ENCODE peak calls at places on chromosomes 11 and 22, in seven cellular contexts. D is substantia nigra; J is central memory CD4-positive, alpha-beta T cell; R is NCI-H748 treated with DMSO at 0.1 percent for 48 hours; C is stimulated activated CD4-positive, alpha-beta T cell treated with anti-CD3 and anti-CD28 coated beads, Interleukin-15, amount 100 ng/mL, for 1 hour; W is NCI-H2081; U is NCI-H1092. Z is an unnamed sample.

GRCh38 chr22:43851058-43851978 is 11.0 kb downstream of the SULT4A1 start:
- DNase-seq in W (no peak), J (no peak), C (no peak), D (no peak), R (no peak), U (no peak), Z (no peak)

GRCh38 chr11:34050536-34050935 is 995 bp upstream of the CAPRIN1 start:
- DNase-seq in U (no peak), D (no peak), J (no peak), W (no peak), R (no peak), C (no peak), Z (no peak)

GRCh38 chr22:26893034-26893710 is 235.8 kb downstream of the MIAT start:
- DNase-seq in C (no peak), D (no peak), W (peak; percentile 85), R (peak; percentile 81), J (no peak), U (peak; percentile 43), Z (no peak)

GRCh38 chr11:123690490-123690889 is 36.1 kb upstream of the SCN3B start:
- DNase-seq in J (no peak), W (no peak), R (no peak), U (no peak), C (no peak), D (no peak), Z (no peak)

GRCh38 chr22:30607939-30608338 is 965 bp downstream of the TCN2 start:
- DNase-seq in W (no peak), D (no peak), U (no peak), R (no peak), C (no peak), J (no peak), Z (no peak)

GRCh38 chr22:19824197-19825015 is 30.3 kb downstream of the GNB1L start:
- DNase-seq in W (no peak), J (no peak), U (no peak), D (no peak), R (no peak), C (no peak), Z (no peak)

GRCh38 chr22:42695294-42695693 is 25.4 kb downstream of the A4GALT start:
- DNase-seq in J (no peak), U (no peak), W (no peak), C (no peak), R (no peak), D (peak; percentile 10), Z (no peak)

GRCh38 chr22:36546092-36546804 is 17.3 kb upstream of the EIF3D start:
- DNase-seq in R (peak; percentile 23), D (peak; percentile 42), C (no peak), W (peak; percentile 53), J (no peak), U (peak; percentile 49), Z (peak; percentile 31)

GRCh38 chr11:17386331-17387084 is 2.0 kb downstream of the KCNJ11 start:
- DNase-seq in J (no peak), C (peak; percentile 34), W (peak; percentile 70), U (peak; percentile 45), R (no peak), D (peak; percentile 50), Z (peak; percentile 40)

GRCh38 chr11:11909727-11910126 is 68.0 kb downstream of the USP47 start:
- DNase-seq in D (no peak), J (no peak), W (no peak), U (no peak), C (no peak), R (no peak), Z (no peak)

GRCh38 chr11:44506375-44507016 is 59.0 kb upstream of the CD82 start:
- DNase-seq in C (no peak), D (no peak), R (no peak), W (no peak), J (no peak), U (no peak), Z (no peak)

GRCh38 chr11:10019906-10020682 is 273.9 kb downstream of the SBF2 start:
- DNase-seq in R (no peak), J (no peak), W (no peak), U (no peak), C (no peak), D (no peak), Z (peak; percentile 53)

GRCh38 chr22:37229012-37229804 is 14.9 kb downstream of the RAC2 start:
- DNase-seq in J (no peak), D (no peak), R (no peak), W (no peak), C (no peak), U (no peak), Z (no peak)

GRCh38 chr22:49500076-49500460 is 327.6 kb downstream of the BRD1 start:
- DNase-seq in D (no peak), R (no peak), U (no peak), J (no peak), C (no peak), W (no peak), Z (no peak)

GRCh38 chr11:65559535-65559934 is 1.4 kb upstream of the LTBP3 start:
- DNase-seq in W (no peak), C (no peak), J (no peak), D (no peak), R (no peak), U (no peak), Z (no peak)

GRCh38 chr11:92302766-92303165 is 78.1 kb downstream of the FAT3 start:
- DNase-seq in R (no peak), U (no peak), W (no peak), D (no peak), C (no peak), J (no peak), Z (no peak)

GRCh38 chr11:13141731-13142724 is 132.9 kb downstream of the RASSF10 start:
- DNase-seq in D (no peak), U (no peak), J (no peak), R (no peak), W (no peak), C (no peak), Z (no peak)

GRCh38 chr11:1310772-1311468 is 1.5 kb upstream of the TOLLIP start:
- DNase-seq in U (no peak), D (no peak), C (peak; percentile 37), W (no peak), R (no peak), J (peak; percentile 33), Z (no peak)

GRCh38 chr22:20106849-20107237 is 9.1 kb upstream of the RANBP1 start:
- DNase-seq in J (no peak), R (no peak), U (no peak), C (no peak), D (no peak), W (no peak), Z (no peak)

GRCh38 chr11:68838572-68838964 is 3.1 kb downstream of the CPT1A start:
- DNase-seq in J (no peak), R (no peak), W (no peak), C (no peak), U (no peak), D (no peak), Z (no peak)

GRCh38 chr11:34154059-34154875 is 48.8 kb downstream of the NAT10 start:
- DNase-seq in U (no peak), D (no peak), R (no peak), W (no peak), J (no peak), C (no peak), Z (peak; percentile 33)

GRCh38 chr11:8025816-8026215 is 38.7 kb downstream of the EIF3F start:
- DNase-seq in R (no peak), C (no peak), W (no peak), J (no peak), D (no peak), U (no peak), Z (no peak)

GRCh38 chr22:28014141-28015055 is 95.3 kb upstream of the PITPNB start:
- DNase-seq in D (no peak), J (no peak), R (no peak), U (no peak), W (peak; percentile 85), C (no peak), Z (no peak)

GRCh38 chr11:118180300-118180703 is 3.9 kb upstream of the SCN2B start:
- DNase-seq in D (peak; percentile 90), J (no peak), C (no peak), U (no peak), W (no peak), R (no peak), Z (peak; percentile 93)

GRCh38 chr22:48576333-48577013 is 1251.2 kb downstream of the BRD1 start:
- DNase-seq in D (peak; percentile 59), J (no peak), C (no peak), U (no peak), R (peak; percentile 11), W (peak; percentile 29), Z (no peak)

GRCh38 chr22:37581534-37581933 is 1.6 kb upstream of the LGALS2 start:
- DNase-seq in D (peak; percentile 72), W (no peak), R (no peak), U (no peak), J (no peak), C (no peak), Z (peak; percentile 53)

GRCh38 chr22:39309881-39310714 is 9.3 kb downstream of the RPL3 start:
- DNase-seq in J (no peak), R (no peak), D (no peak), W (no peak), U (no peak), C (no peak), Z (no peak)

GRCh38 chr22:33570110-33570509 is 350.2 kb downstream of the LARGE1 start:
- DNase-seq in J (no peak), U (no peak), W (no peak), D (no peak), C (no peak), R (no peak), Z (no peak)

GRCh38 chr11:27024865-27025264 is 15.8 kb upstream of the BBOX1 start:
- DNase-seq in J (no peak), C (no peak), U (no peak), W (no peak), D (no peak), R (no peak), Z (no peak)

GRCh38 chr11:65911682-65912568 is 6.9 kb downstream of the C11orf68 start:
- DNase-seq in U (peak; percentile 36), W (peak; percentile 61), J (no peak), D (no peak), R (no peak), C (no peak), Z (no peak)

GRCh38 chr11:86818466-86819282 is 18.3 kb downstream of the PRSS23 start:
- DNase-seq in R (peak; percentile 29), C (no peak), W (peak; percentile 67), J (peak; percentile 18), D (no peak), U (peak; percentile 62), Z (peak; percentile 84)

GRCh38 chr22:42214625-42215415 is 55.6 kb downstream of the TCF20 start:
- DNase-seq in U (no peak), W (no peak), D (peak; percentile 87), C (no peak), R (no peak), J (no peak), Z (peak; percentile 95)

GRCh38 chr11:29025001-29025400 is 916.8 kb downstream of the METTL15 start:
- DNase-seq in W (no peak), J (no peak), U (no peak), D (no peak), R (no peak), C (no peak), Z (no peak)

GRCh38 chr11:120023551-120023950 is 114.4 kb downstream of the TRIM29 start:
- DNase-seq in R (no peak), U (no peak), C (no peak), J (no peak), D (no peak), W (no peak), Z (no peak)

GRCh38 chr11:83257638-83258229 is 28.4 kb downstream of the CCDC90B start:
- DNase-seq in J (no peak), C (no peak), D (no peak), W (no peak), U (no peak), R (no peak), Z (no peak)

Z was measured in pons.